ENCODE peak calls at places on chromosomes 6 and 20, in nine cellular contexts. O is neural progenitor cell, W is LHCN-M2, H is AG08395, X is GM04504, I is fibroblast of lung, Q is nucleus accumbens, Y is sciatic nerve, N is sigmoid colon. Z is an unnamed sample.

GRCh38 chr6:50791900-50792508 is 26.7 kb upstream of the TFAP2B start:
- DNase-seq in O (peak), W (peak), H (peak), X (peak), I (peak), Q (no peak), Y (no peak), N (no peak), Z (peak)

GRCh38 chr6:125957845-125958244 is 1.3 kb downstream of the HINT3 start:
- DNase-seq in O (no peak), W (peak), H (peak), X (no peak), I (peak), Q (no peak), Y (no peak), N (no peak), Z (peak)

GRCh38 chr6:129510930-129511329 is 199.0 kb downstream of the ARHGAP18 start:
- DNase-seq in O (no peak), W (peak), H (no peak), X (no peak), I (peak), Q (no peak), Y (no peak), N (no peak), Z (no peak)

GRCh38 chr6:125537090-125537489 is 212.3 kb upstream of the HEY2 start:
- DNase-seq in O (peak), W (no peak), H (no peak), X (no peak), I (no peak), Q (no peak), Y (no peak), N (no peak), Z (no peak)

GRCh38 chr6:101429291-101429690 is 35.8 kb downstream of the GRIK2 start:
- DNase-seq in O (no peak), W (peak), H (peak), X (no peak), I (peak), Q (no peak), Y (no peak), N (no peak), Z (peak)

GRCh38 chr6:66605971-66606370 is 898.9 kb upstream of the EYS start:
- DNase-seq in O (no peak), W (no peak), H (no peak), X (no peak), I (no peak), Q (no peak), Y (no peak), N (no peak), Z (no peak)

GRCh38 chr20:1933465-1933870 is 38.3 kb downstream of the SIRPA start:
- DNase-seq in O (no peak), W (peak), H (peak), X (peak), I (peak), Q (no peak), Y (no peak), N (peak), Z (peak)

GRCh38 chr6:93821953-93822352 is 402.6 kb upstream of the EPHA7 start:
- DNase-seq in O (no peak), W (no peak), H (no peak), X (no peak), I (no peak), Q (no peak), Y (no peak), N (no peak), Z (no peak)

GRCh38 chr6:4607026-4607704 is 169.0 kb upstream of the CDYL start:
- DNase-seq in O (no peak), W (peak), H (peak), X (peak), I (peak), Q (peak), Y (peak), N (no peak), Z (peak)

GRCh38 chr20:33992145-33992922 is 1.4 kb upstream of the RALY start:
- DNase-seq in O (no peak), W (peak), H (no peak), X (no peak), I (peak), Q (no peak), Y (no peak), N (no peak), Z (peak)

GRCh38 chr6:14148471-14148870 is 30.9 kb downstream of the CD83 start:
- DNase-seq in O (no peak), W (no peak), H (no peak), X (no peak), I (no peak), Q (no peak), Y (no peak), N (no peak), Z (no peak)